ENCODE peak calls at places on chromosomes 3 and 15, in six cellular contexts. G is IMR-90, L is heart left ventricle, B is HCT116, H is endothelial cell of umbilical vein, X is esophagus muscularis mucosa. O is an unnamed sample. For H3K27me3, the result is how much of the 10 kb centered on the place peaks cover.

GRCh38 chr3:12273045-12273695 is 15.7 kb upstream of the PPARG start:
- DNase-seq in G (no peak), L (no peak), B (no peak), H (no peak), X (no peak), O (no peak)

GRCh38 chr3:71069797-71070196 is 513.7 kb downstream of the FOXP1 start:
- DNase-seq in G (no peak), L (peak), B (no peak), H (peak), X (peak), O (peak)

GRCh38 chr3:45665101-45665572 is 24.1 kb upstream of the SACM1L start:
- DNase-seq in G (peak), L (peak), B (peak), H (peak), X (no peak), O (peak)

GRCh38 chr3:67067251-67067650 is 69.1 kb downstream of the KBTBD8 start:
- DNase-seq in G (no peak), L (no peak), B (no peak), H (no peak), X (no peak), O (no peak)

GRCh38 chr3:100053929-100054620 is 60.2 kb downstream of the FILIP1L start:
- DNase-seq in G (no peak), L (no peak), B (no peak), H (no peak), X (no peak), O (no peak)

GRCh38 chr15:66151809-66152208 is 101.7 kb downstream of the MEGF11 start:
- DNase-seq in G (no peak), L (peak), B (no peak), H (no peak), X (no peak), O (peak)

GRCh38 chr15:48385431-48385830 is 54.2 kb downstream of the DUT start:
- DNase-seq in G (peak), L (no peak), B (no peak), H (peak), X (no peak), O (no peak)

GRCh38 chr3:112104774-112105173 is 18.6 kb downstream of the C3orf52 start:
- DNase-seq in G (no peak), L (no peak), B (no peak), H (no peak), X (no peak), O (no peak)

GRCh38 chr3:105523496-105523895 is 156.8 kb downstream of the ALCAM start:
- DNase-seq in G (peak), L (no peak), B (no peak), H (no peak), X (no peak), O (no peak)

GRCh38 chr3:126106336-126107202 is 22.6 kb upstream of the SLC41A3 start:
- DNase-seq in G (no peak), L (no peak), B (no peak), H (no peak), X (peak), O (no peak)

GRCh38 chr15:33022629-33023028 is 171.9 kb downstream of the FMN1 start:
- DNase-seq in G (peak), L (peak), B (no peak), H (peak), X (no peak), O (peak)

GRCh38 chr3:11220230-11220629 is 52.0 kb upstream of the ATG7 start:
- DNase-seq in G (no peak), L (no peak), B (no peak), H (no peak), X (no peak), O (no peak)

GRCh38 chr3:129059311-129059975 is 1.1 kb upstream of the GP9 start:
- DNase-seq in G (no peak), L (peak), B (no peak), H (no peak), X (no peak), O (no peak)

GRCh38 chr15:80207887-80208286 is 44.1 kb downstream of the CTXND1 start:
- DNase-seq in G (no peak), L (no peak), B (no peak), H (no peak), X (peak), O (no peak)

GRCh38 chr3:41426485-41426884 is 227.2 kb downstream of the CTNNB1 start:
- DNase-seq in G (no peak), L (no peak), B (no peak), H (no peak), X (no peak), O (no peak)

GRCh38 chr3:124526601-124527000 is 203.7 kb upstream of the UMPS start:
- DNase-seq in G (no peak), L (no peak), B (no peak), H (no peak), X (no peak), O (no peak)

GRCh38 chr3:74314696-74315095 is 299.8 kb downstream of the CNTN3 start:
- DNase-seq in G (peak), L (no peak), B (no peak), H (no peak), X (no peak), O (no peak)

GRCh38 chr15:42137461-42138261 is 18.8 kb downstream of the PLA2G4F start:
- DNase-seq in G (peak), L (no peak), B (peak), H (peak), X (no peak), O (peak)

GRCh38 chr3:157351981-157352380 is 84.7 kb upstream of the PTX3 start:
- DNase-seq in G (no peak), L (no peak), B (no peak), H (no peak), X (no peak), O (no peak)

GRCh38 chr15:65303687-65304392 is 637 bp upstream of the RNU5B-1 start:
- DNase-seq in G (peak), L (peak), B (peak), H (peak), X (no peak), O (peak)

GRCh38 chr3:136713961-136714514 is 38.1 kb downstream of the STAG1 start:
- DNase-seq in G (no peak), L (no peak), B (no peak), H (no peak), X (no peak), O (no peak)

GRCh38 chr3:35965908-35966307 is 326.6 kb downstream of the ARPP21 start:
- DNase-seq in G (peak), L (no peak), B (no peak), H (peak), X (no peak), O (no peak)

GRCh38 chr3:10242182-10243065 is 5.8 kb upstream of the TATDN2 start:
- DNase-seq in G (peak), L (peak), B (no peak), H (no peak), X (no peak), O (peak)

GRCh38 chr15:40441012-40441735 is 421 bp downstream of the BAHD1 start:
- DNase-seq in G (no peak), L (no peak), B (no peak), H (peak), X (no peak), O (no peak)

GRCh38 chr3:25035511-25035910 is 392.6 kb upstream of the RARB start:
- DNase-seq in G (no peak), L (no peak), B (no peak), H (no peak), X (no peak), O (no peak)

GRCh38 chr15:93035953-93036810 is 52.8 kb downstream of the RGMA start:
- DNase-seq in G (peak), L (peak), B (peak), H (peak), X (no peak), O (peak)

GRCh38 chr15:31392761-31393401 is 66.2 kb downstream of the KLF13 start:
- DNase-seq in G (no peak), L (no peak), B (no peak), H (no peak), X (no peak), O (peak)

GRCh38 chr3:118126751-118127150 is 907.9 kb downstream of the IGSF11 start:
- DNase-seq in G (no peak), L (no peak), B (no peak), H (no peak), X (no peak), O (no peak)

GRCh38 chr3:171900396-171900795 is 57.2 kb downstream of the TMEM212 start:
- DNase-seq in G (no peak), L (no peak), B (no peak), H (no peak), X (no peak), O (no peak)

GRCh38 chr15:93929375-93930094 is 301.8 kb upstream of the MCTP2 start:
- DNase-seq in G (peak), L (peak), B (no peak), H (no peak), X (no peak), O (peak)

GRCh38 chr15:50137893-50138292 is 18.9 kb upstream of the ATP8B4 start:
- DNase-seq in G (peak), L (no peak), B (no peak), H (no peak), X (no peak), O (no peak)

GRCh38 chr15:45630958-45631691 is 3.7 kb upstream of the SQOR start:
- DNase-seq in G (peak), L (no peak), B (peak), H (no peak), X (no peak), O (no peak)

GRCh38 chr15:66611257-66612053 is 45.7 kb upstream of the LCTL start:
- DNase-seq in G (no peak), L (no peak), B (no peak), H (no peak), X (no peak), O (peak)

GRCh38 chr3:192843742-192844350 is 73.8 kb downstream of the MB21D2 start:
- DNase-seq in G (no peak), L (no peak), B (no peak), H (no peak), X (no peak), O (no peak)

GRCh38 chr3:108608750-108609149 is 19.2 kb downstream of the DZIP3 start:
- DNase-seq in G (no peak), L (no peak), B (no peak), H (no peak), X (no peak), O (no peak)

GRCh38 chr3:194869482-194870169 is 183.9 kb downstream of the FAM43A start:
- DNase-seq in G (peak), L (no peak), B (peak), H (peak), X (no peak), O (no peak)

GRCh38 chr3:58356054-58356453 is 23.4 kb downstream of the PXK start:
- DNase-seq in G (no peak), L (no peak), B (no peak), H (no peak), X (no peak), O (no peak)

GRCh38 chr3:8443829-8444791 is 57.5 kb upstream of the LMCD1 start:
- DNase-seq in G (peak), L (peak), B (peak), H (peak), X (no peak), O (peak)

DNA sequence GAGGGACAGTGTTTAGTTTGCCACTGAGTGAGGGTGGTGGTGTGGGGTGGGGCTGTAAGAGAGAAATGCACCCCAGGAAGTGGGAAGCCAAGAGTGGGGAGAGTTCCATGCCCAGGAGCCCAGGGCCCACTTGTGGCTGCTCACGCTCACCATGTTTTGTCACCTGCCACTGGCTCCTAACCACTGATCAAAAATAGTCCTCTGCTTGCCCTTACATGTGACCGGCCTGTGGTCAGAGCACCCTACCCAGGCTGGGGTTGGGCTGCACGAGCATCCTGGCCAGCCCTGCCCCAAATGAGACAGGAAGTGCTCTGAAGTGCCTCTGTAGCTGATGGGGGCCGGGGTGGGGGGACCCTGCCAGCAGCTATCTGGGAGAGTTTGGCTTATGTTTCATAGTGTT is 216.3 kb downstream of the RPLP1 start:
- DNase-seq in G (no peak), L (peak), B (no peak), H (no peak), X (no peak), O (peak)
- H3K27me3 ChIP-seq in G (half or more), L (under half), B (under half), H (under half), X (under half), O (under half)

GRCh38 chr15:101347454-101347853 is 52.4 kb upstream of the SNRPA1 start:
- DNase-seq in G (no peak), L (no peak), B (no peak), H (no peak), X (no peak), O (no peak)

GRCh38 chr15:101348015-101348414 is 53.0 kb upstream of the SNRPA1 start:
- DNase-seq in G (no peak), L (no peak), B (no peak), H (no peak), X (no peak), O (no peak)

GRCh38 chr15:101337976-101338375 is 42.9 kb upstream of the SNRPA1 start:
- DNase-seq in G (no peak), L (no peak), B (no peak), H (no peak), X (no peak), O (no peak)

GRCh38 chr15:101346928-101347327 is 51.9 kb upstream of the SNRPA1 start:
- DNase-seq in G (no peak), L (no peak), B (no peak), H (no peak), X (no peak), O (no peak)

GRCh38 chr15:101342065-101342464 is 47.0 kb upstream of the SNRPA1 start:
- DNase-seq in G (no peak), L (no peak), B (no peak), H (no peak), X (no peak), O (no peak)
- TF ChIP-seq CTCF in G (no peak), L (no peak), B (no peak), H (no peak), X (no peak), O (no peak)

GRCh38 chr15:85545185-85545584 is 164.8 kb downstream of the AKAP13 start:
- DNase-seq in G (peak), L (no peak), B (no peak), H (no peak), X (no peak), O (no peak)

GRCh38 chr15:85541744-85542143 is 161.3 kb downstream of the AKAP13 start:
- DNase-seq in G (peak), L (no peak), B (no peak), H (no peak), X (no peak), O (no peak)

GRCh38 chr15:85542895-85543331 is 162.5 kb downstream of the AKAP13 start:
- DNase-seq in G (peak), L (no peak), B (no peak), H (peak), X (no peak), O (no peak)

GRCh38 chr15:85542488-85542887 is 162.1 kb downstream of the AKAP13 start:
- DNase-seq in G (no peak), L (no peak), B (no peak), H (no peak), X (no peak), O (no peak)

DNA sequence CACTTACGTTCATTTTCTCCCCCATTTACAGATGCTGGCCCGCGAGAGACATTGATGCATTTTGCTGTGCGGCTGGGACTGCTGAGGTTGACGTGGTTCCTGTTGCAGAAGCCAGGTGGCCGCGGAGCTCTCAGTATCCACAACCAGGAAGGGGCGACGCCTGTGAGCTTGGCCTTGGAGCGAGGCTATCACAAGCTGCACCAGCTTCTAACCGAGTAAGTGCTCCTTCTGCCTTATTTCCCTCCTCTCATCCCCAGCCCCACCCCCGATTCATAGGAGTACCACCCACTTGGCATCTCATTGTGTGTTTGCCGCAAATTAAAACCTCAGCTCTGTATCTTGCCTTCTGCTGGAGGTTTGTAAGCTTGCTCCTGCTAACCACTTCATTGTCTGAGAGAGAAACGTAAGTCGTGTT is 163.3 kb downstream of the AKAP13 start:
- DNase-seq in G (no peak), L (peak), B (no peak), H (peak), X (peak), O (peak)
- TF ChIP-seq POLR2A in G (no peak), L (no peak), B (no peak), H (no peak), X (peak), O (peak)

GRCh38 chr15:89399070-89399389 is 64.4 kb upstream of the POLG start:
- DNase-seq in G (no peak), L (no peak), B (no peak), H (no peak), X (no peak), O (no peak)

GRCh38 chr15:89397653-89398023 is 63.0 kb upstream of the POLG start:
- DNase-seq in G (no peak), L (no peak), B (no peak), H (no peak), X (no peak), O (no peak)

GRCh38 chr15:89396723-89397652 is 62.4 kb upstream of the POLG start:
- DNase-seq in G (no peak), L (no peak), B (no peak), H (no peak), X (no peak), O (no peak)

GRCh38 chr15:89395461-89395875 is 60.8 kb upstream of the POLG start:
- DNase-seq in G (no peak), L (no peak), B (no peak), H (no peak), X (no peak), O (no peak)

DNA sequence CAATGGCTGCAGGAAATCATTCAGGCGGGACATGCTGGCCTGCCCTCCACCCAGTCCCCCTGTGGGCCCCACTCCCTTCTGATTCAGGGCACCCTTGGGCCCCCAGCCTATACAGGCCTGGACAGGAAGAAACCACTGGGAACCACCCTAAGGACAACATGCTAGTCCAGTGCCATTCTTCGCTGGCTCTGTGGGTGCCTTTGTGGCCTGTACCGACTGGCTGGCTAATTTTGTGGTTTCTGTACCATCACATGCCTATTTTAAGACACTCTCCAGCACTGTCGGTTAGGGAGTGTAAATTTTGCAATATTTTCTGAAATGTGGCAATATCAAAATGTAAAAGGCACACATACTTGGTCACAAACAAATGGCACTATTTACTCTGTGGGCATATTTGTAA is 61.4 kb upstream of the POLG start:
- DNase-seq in G (no peak), L (no peak), B (no peak), H (no peak), X (no peak), O (no peak)
- H3K27me3 ChIP-seq in G (half or more), L (under half), B (under half), H (half or more), X (under half), O (under half)

DNA sequence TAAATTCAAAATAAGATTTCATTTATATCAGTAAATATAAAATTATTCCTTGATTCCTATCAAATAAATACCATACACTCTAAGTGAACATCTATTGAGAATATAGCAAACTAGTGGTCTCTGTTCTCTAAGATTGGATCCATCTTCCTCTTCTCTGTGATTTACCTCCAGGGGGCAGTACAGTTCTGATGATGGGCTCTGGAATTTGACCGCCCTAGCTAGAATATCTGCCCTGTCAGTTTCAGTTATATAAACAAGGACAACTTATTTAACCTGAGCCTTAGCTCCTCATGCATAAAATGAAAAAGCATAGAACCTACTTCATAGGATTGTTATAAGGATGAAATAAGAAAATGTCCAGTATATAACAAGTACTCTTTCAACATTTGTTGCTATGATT is 171.1 kb upstream of the CCDC54 start:
- DNase-seq in G (peak), L (no peak), B (peak), H (peak), X (no peak), O (no peak)
- TF ChIP-seq CTCF in G (peak), L (peak), B (peak), H (peak), X (peak), O (no peak)

GRCh38 chr3:14687360-14687759 is 12.4 kb downstream of the C3orf20 start:
- DNase-seq in G (no peak), L (no peak), B (no peak), H (no peak), X (no peak), O (no peak)

GRCh38 chr3:14691239-14691638 is 16.3 kb downstream of the C3orf20 start:
- DNase-seq in G (no peak), L (no peak), B (no peak), H (no peak), X (no peak), O (no peak)

GRCh38 chr3:14689247-14689980 is 14.5 kb downstream of the C3orf20 start:
- DNase-seq in G (no peak), L (no peak), B (no peak), H (no peak), X (no peak), O (no peak)

GRCh38 chr3:14688525-14688924 is 13.6 kb downstream of the C3orf20 start:
- DNase-seq in G (no peak), L (no peak), B (no peak), H (no peak), X (no peak), O (no peak)

DNA sequence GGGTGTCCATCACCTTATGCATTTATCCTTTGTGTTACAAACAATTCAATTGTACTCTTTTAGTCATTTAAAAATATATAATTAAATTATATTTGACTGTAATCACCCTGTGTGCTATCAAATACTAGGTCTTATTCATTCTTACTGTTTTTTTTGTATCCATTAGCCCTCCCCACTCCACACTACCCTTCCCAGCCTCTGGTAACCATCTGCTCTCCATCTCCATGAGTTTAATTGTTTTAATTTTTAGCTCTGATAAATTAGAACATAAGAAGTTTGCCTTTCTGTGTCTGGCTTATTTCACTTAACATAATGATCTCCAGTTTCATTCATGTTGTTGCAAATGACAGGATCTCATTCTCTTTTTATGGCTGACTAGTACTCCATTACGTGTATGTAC is 16.8 kb downstream of the C3orf20 start:
- DNase-seq in G (no peak), L (no peak), B (no peak), H (no peak), X (no peak), O (no peak)
- TF ChIP-seq POLR2A in G (no peak), L (no peak), B (no peak), H (no peak), X (no peak), O (no peak)

O was measured in body of pancreas.